ENCODE peak calls at places on chromosomes 5 and 9, in four cellular contexts. G, B, O and I are unnamed samples.

GRCh38 chr9:136881691-136882108 is 4.6 kb upstream of the TRAF2 start:
- DNase-seq in G (peak), B (peak), O (no peak), I (no peak)

GRCh38 chr5:79448336-79448735 is 65.6 kb downstream of the HOMER1 start:
- DNase-seq in G (no peak), B (no peak), O (no peak), I (no peak)

GRCh38 chr9:91847576-91847975 is 102.5 kb downstream of the ROR2 start:
- DNase-seq in G (no peak), B (no peak), O (no peak), I (no peak)

GRCh38 chr9:108271646-108272349 is 584.0 kb downstream of the ACTL7B start:
- DNase-seq in G (peak), B (peak), O (no peak), I (no peak)

GRCh38 chr9:34233691-34234090 is 54.8 kb downstream of the UBAP1 start:
- DNase-seq in G (no peak), B (no peak), O (no peak), I (no peak)

GRCh38 chr5:95880081-95880926 is 57.8 kb upstream of the GLRX start:
- DNase-seq in G (no peak), B (no peak), O (no peak), I (no peak)

GRCh38 chr5:64462391-64462790 is 43.4 kb upstream of the RGS7BP start:
- DNase-seq in G (no peak), B (no peak), O (no peak), I (no peak)

GRCh38 chr5:170332058-170332457 is 34.5 kb upstream of the LCP2 start:
- DNase-seq in G (no peak), B (no peak), O (no peak), I (no peak)

GRCh38 chr5:68708842-68709170 is 385.0 kb upstream of the SLC30A5 start:
- DNase-seq in G (no peak), B (no peak), O (no peak), I (no peak)

GRCh38 chr9:109993250-109993978 is 213.4 kb downstream of the PALM2AKAP2 start:
- DNase-seq in G (no peak), B (no peak), O (no peak), I (no peak)

GRCh38 chr5:51632794-51633193 is 249.5 kb downstream of the ISL1 start:
- DNase-seq in G (no peak), B (no peak), O (no peak), I (no peak)

GRCh38 chr9:82797539-82797938 is 265.4 kb downstream of the RASEF start:
- DNase-seq in G (no peak), B (no peak), O (no peak), I (no peak)

GRCh38 chr9:87189006-87189405 is 241.7 kb upstream of the GAS1 start:
- DNase-seq in G (no peak), B (no peak), O (no peak), I (no peak)

GRCh38 chr9:98255578-98256296 is at the start of gene TBC1D2:
- DNase-seq in G (peak), B (peak), O (peak), I (peak)

GRCh38 chr9:132988244-132989013 is 9.9 kb downstream of the GFI1B start:
- DNase-seq in G (no peak), B (no peak), O (no peak), I (no peak)

GRCh38 chr5:60586307-60586901 is 113.6 kb downstream of the DEPDC1B start:
- DNase-seq in G (peak), B (peak), O (no peak), I (no peak)

GRCh38 chr9:129898205-129898604 is 62.9 kb downstream of the USP20 start:
- DNase-seq in G (no peak), B (peak), O (no peak), I (no peak)

GRCh38 chr5:91499943-91500531 is 116.9 kb upstream of the ARRDC3 start:
- DNase-seq in G (peak), B (peak), O (peak), I (no peak)

GRCh38 chr5:158942217-158942616 is 157.5 kb downstream of the EBF1 start:
- DNase-seq in G (no peak), B (no peak), O (no peak), I (no peak)

GRCh38 chr5:11962122-11962521 is 57.9 kb upstream of the CTNND2 start:
- DNase-seq in G (peak), B (no peak), O (no peak), I (no peak)

GRCh38 chr5:144531191-144531590 is 360.5 kb downstream of the KCTD16 start:
- DNase-seq in G (no peak), B (no peak), O (no peak), I (no peak)

GRCh38 chr9:14173730-14174129 is 140.2 kb downstream of the NFIB start:
- DNase-seq in G (no peak), B (no peak), O (no peak), I (no peak)

GRCh38 chr5:40270274-40270855 is 409.4 kb upstream of the PTGER4 start:
- DNase-seq in G (no peak), B (no peak), O (no peak), I (no peak)

GRCh38 chr5:176948458-176948857 is 49.3 kb upstream of the HK3 start:
- DNase-seq in G (no peak), B (no peak), O (no peak), I (no peak)

GRCh38 chr5:114010362-114010761 is 351.5 kb upstream of the KCNN2 start:
- DNase-seq in G (no peak), B (no peak), O (no peak), I (no peak)

GRCh38 chr9:14306672-14307646 is 7.0 kb downstream of the NFIB start:
- DNase-seq in G (no peak), B (no peak), O (no peak), I (no peak)

GRCh38 chr5:84791153-84791552 is 406.5 kb upstream of the EDIL3 start:
- DNase-seq in G (no peak), B (no peak), O (no peak), I (no peak)

GRCh38 chr9:35489313-35490154 is at the start of gene RUSC2:
- DNase-seq in G (peak), B (peak), O (peak), I (peak)

GRCh38 chr5:111748304-111748763 is 8.7 kb downstream of the NREP start:
- DNase-seq in G (no peak), B (no peak), O (no peak), I (no peak)

GRCh38 chr9:69115621-69116020 is 58.5 kb upstream of the TJP2 start:
- DNase-seq in G (no peak), B (no peak), O (no peak), I (no peak)

GRCh38 chr5:98205691-98206461 is 567.6 kb upstream of the RGMB start:
- DNase-seq in G (no peak), B (no peak), O (no peak), I (no peak)

GRCh38 chr5:91293131-91293530 is 90.0 kb downstream of the ARRDC3 start:
- DNase-seq in G (no peak), B (no peak), O (no peak), I (peak)

GRCh38 chr5:37834542-37835399 is 5.1 kb downstream of the GDNF start:
- DNase-seq in G (no peak), B (no peak), O (no peak), I (peak)

GRCh38 chr5:429453-430188 is 13.4 kb upstream of the EXOC3 start:
- DNase-seq in G (no peak), B (no peak), O (no peak), I (no peak)

GRCh38 chr5:177557041-177557647 is 2.8 kb upstream of the FAM193B start:
- DNase-seq in G (peak), B (no peak), O (peak), I (no peak)

GRCh38 chr5:147451125-147451524 is 58.7 kb downstream of the DPYSL3 start:
- DNase-seq in G (no peak), B (no peak), O (no peak), I (no peak)

GRCh38 chr5:62284946-62285891 is 20.8 kb upstream of the KIF2A start:
- DNase-seq in G (no peak), B (no peak), O (peak), I (no peak)
- TF ChIP-seq HMGXB4 in G (no peak), B (no peak), O (no peak), I (no peak)

GRCh38 chr9:134052941-134053340 is 14.9 kb downstream of the BRD3 start:
- DNase-seq in G (no peak), B (no peak), O (no peak), I (no peak)
- TF ChIP-seq HMGXB4 in G (no peak), B (no peak), O (no peak), I (no peak)

GRCh38 chr9:20085842-20086241 is 297.0 kb upstream of the SLC24A2 start:
- DNase-seq in G (no peak), B (no peak), O (no peak), I (no peak)

GRCh38 chr9:20083417-20083816 is 294.6 kb upstream of the SLC24A2 start:
- DNase-seq in G (no peak), B (no peak), O (no peak), I (no peak)

GRCh38 chr9:20092560-20092959 is 303.7 kb upstream of the SLC24A2 start:
- DNase-seq in G (no peak), B (no peak), O (no peak), I (no peak)

GRCh38 chr9:20084125-20084524 is 295.3 kb upstream of the SLC24A2 start:
- DNase-seq in G (no peak), B (no peak), O (no peak), I (no peak)

GRCh38 chr9:20087481-20087880 is 298.6 kb upstream of the SLC24A2 start:
- DNase-seq in G (no peak), B (no peak), O (no peak), I (no peak)
- TF ChIP-seq HMGXB4 in G (no peak), B (no peak), O (no peak), I (no peak)

GRCh38 chr9:128139621-128140020 is 9.6 kb upstream of the LCN2 start:
- DNase-seq in G (no peak), B (no peak), O (no peak), I (no peak)
- TF ChIP-seq HMGXB4 in G (no peak), B (no peak), O (no peak), I (no peak)